ENCODE peak calls at places on chromosome 20, in seven cellular contexts. I is aorta, L is HL-60, R is upper lobe of left lung, W is IMR-90, Q is AG04450, D is right cardiac atrium. T is an unnamed sample.

GRCh38 chr20:37564388-37565133 is 36.9 kb upstream of the BLCAP start:
- DNase-seq in I (peak), D (peak), L (no peak), R (peak), Q (no peak), W (no peak), T (peak)

GRCh38 chr20:32829291-32830005 is 9.7 kb downstream of the MAPRE1 start:
- DNase-seq in D (no peak), R (no peak), L (no peak), Q (no peak), I (no peak), W (peak), T (no peak)

GRCh38 chr20:24502184-24502583 is 32.8 kb downstream of the SYNDIG1 start:
- DNase-seq in D (no peak), L (no peak), I (peak), W (peak), R (no peak), Q (no peak), T (no peak)

GRCh38 chr20:44167736-44168135 is 19.3 kb downstream of the JPH2 start:
- DNase-seq in D (no peak), W (no peak), R (no peak), L (no peak), Q (no peak), I (no peak), T (no peak)

GRCh38 chr20:32191873-32192272 is 15.7 kb downstream of the PLAGL2 start:
- DNase-seq in I (no peak), W (peak), R (no peak), D (no peak), Q (no peak), L (no peak), T (no peak)

GRCh38 chr20:41028359-41029149 is at the start of gene TOP1:
- DNase-seq in Q (peak), L (peak), I (peak), W (peak), R (peak), D (peak), T (peak)

GRCh38 chr20:3119044-3119443 is 34.5 kb upstream of the AVP start:
- DNase-seq in R (no peak), Q (no peak), W (no peak), I (no peak), D (no peak), L (no peak), T (no peak)

GRCh38 chr20:21522479-21523397 is 8.9 kb upstream of the NKX2-2 start:
- DNase-seq in L (no peak), Q (no peak), W (no peak), D (no peak), I (no peak), R (peak), T (no peak)

GRCh38 chr20:62755817-62756724 is 40.2 kb upstream of the MRGBP start:
- DNase-seq in Q (no peak), D (peak), I (no peak), R (no peak), W (no peak), L (no peak), T (peak)

DNA sequence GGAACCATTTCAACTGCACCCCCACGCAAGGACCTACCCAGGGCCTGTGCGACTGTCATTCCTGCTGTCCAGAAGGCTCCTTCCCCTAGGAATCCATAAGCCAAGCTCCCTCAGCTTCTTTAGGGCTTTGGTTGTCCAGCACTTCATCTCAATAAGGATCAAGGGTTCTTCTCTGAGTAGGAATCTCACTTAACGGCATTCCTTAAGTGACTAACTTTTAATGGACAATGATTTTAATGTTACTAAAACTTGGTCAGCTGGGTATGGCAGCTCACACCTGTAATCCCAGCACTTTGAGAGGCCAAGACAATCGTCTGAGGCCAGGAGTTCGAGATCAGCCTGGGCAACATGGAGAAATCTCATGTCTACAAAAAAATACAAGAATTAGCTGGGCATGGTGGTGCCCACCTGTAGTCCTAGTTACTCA is 13.4 kb downstream of the UBE2V1 start:
- DNase-seq in W (no peak), I (no peak), D (no peak), R (no peak), L (no peak), Q (no peak), T (no peak)
- H3K27ac ChIP-seq in W (peak), I (no peak), D (peak), R (peak), L (no peak), Q (no peak), T (peak)

DNA sequence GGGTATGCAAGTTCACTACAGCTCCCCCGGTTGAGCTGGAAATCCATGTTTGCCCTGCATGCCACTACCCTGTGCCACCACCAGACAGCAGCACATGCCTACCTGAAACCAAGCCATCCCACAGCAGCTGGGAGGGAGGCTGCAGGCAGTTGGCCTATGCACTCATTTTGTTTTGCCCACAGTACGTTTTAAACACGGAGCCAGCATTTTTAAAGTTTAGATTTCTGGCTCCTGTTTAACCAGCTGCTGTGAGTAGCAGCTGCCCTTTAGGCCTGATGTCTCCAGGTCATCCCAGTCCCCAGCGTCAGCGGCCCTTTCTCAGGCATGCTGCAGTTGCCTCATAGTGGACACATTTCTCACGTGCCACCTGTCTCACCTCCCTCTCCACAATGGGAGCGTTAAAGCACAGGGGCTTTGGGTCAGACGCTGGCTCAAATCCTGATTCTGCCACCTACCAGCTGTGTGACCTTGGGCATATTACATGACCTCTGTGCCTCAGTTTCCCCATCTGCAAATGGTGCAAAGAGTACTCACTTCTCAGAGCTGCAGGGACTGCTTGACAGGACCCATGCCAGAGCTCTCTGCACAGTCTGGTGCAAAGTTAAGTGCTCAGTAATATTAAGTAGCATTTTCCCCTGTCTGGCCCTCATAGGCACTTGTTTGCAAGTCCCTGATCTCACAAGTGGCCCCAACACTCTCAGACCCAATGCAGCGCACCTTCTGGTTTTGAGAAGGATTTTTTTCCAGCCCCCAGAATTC is 8.2 kb upstream of the UBE2V1 start:
- DNase-seq in I (no peak), L (no peak), D (peak), W (peak), Q (peak), R (no peak), T (peak)
- H3K27ac ChIP-seq in I (no peak), L (no peak), D (no peak), W (no peak), Q (no peak), R (peak), T (peak)

DNA sequence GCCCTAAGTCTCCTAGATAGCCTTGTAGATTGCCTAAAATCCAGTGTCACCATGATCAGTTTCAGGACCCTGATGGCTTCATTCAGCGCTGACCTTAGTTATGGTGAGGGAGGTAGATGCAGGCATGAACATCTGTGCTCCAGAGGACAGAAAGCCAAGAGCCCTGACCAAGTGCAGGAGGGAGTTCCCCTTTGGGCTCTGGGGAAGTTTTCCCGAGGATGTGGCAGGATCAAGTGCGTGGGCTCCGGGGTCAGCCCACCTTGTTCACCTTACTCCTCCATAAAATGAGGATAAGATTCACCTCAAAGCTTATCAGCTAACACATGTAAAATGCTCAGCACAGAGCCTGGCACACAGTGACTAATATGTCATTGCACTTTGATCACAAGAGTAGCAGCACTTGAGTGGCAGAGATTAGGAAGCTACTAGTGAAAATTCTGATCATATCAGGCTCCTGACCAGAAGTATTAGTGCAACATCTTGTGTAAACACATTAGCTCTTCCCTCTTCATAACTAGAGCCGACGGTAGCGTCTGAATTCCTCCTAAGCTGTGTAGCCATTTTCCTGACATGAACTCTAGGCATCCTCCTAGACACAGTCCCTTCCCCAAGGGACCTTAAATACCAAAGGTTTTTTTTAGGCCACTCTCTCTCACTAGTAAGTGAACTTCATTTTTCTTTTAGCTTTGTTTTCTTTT is 125.2 kb downstream of the SULF2 start:
- DNase-seq in L (no peak), I (no peak), D (no peak), R (no peak), Q (no peak), W (no peak), T (no peak)
- H3K27ac ChIP-seq in L (no peak), I (no peak), D (no peak), R (no peak), Q (no peak), W (no peak), T (no peak)

GRCh38 chr20:38827770-38828281 is 22.3 kb downstream of the PPP1R16B start:
- DNase-seq in I (no peak), W (no peak), R (no peak), Q (no peak), L (no peak), D (no peak), T (no peak)

GRCh38 chr20:38825901-38826625 is 20.6 kb downstream of the PPP1R16B start:
- DNase-seq in L (no peak), I (no peak), Q (peak), D (no peak), W (peak), R (no peak), T (no peak)

GRCh38 chr20:38828514-38829295 is 23.2 kb downstream of the PPP1R16B start:
- DNase-seq in Q (no peak), R (no peak), L (no peak), D (no peak), W (no peak), I (no peak), T (no peak)

GRCh38 chr20:38829296-38829875 is 23.9 kb downstream of the PPP1R16B start:
- DNase-seq in W (no peak), D (peak), I (no peak), L (no peak), R (no peak), Q (no peak), T (no peak)

GRCh38 chr20:38825571-38825900 is 20.0 kb downstream of the PPP1R16B start:
- DNase-seq in I (no peak), L (no peak), W (no peak), D (no peak), R (no peak), Q (no peak), T (no peak)
- H3K27ac ChIP-seq in I (no peak), L (no peak), W (no peak), D (no peak), R (peak), Q (no peak), T (no peak)

GRCh38 chr20:50958733-50959542 is at the start of gene MOCS3:
- DNase-seq in W (peak), R (peak), L (peak), I (peak), Q (peak), D (peak), T (peak)

GRCh38 chr20:50959543-50960126 is 1.0 kb downstream of the MOCS3 start:
- DNase-seq in R (no peak), I (no peak), W (no peak), D (no peak), L (no peak), Q (no peak), T (peak)

GRCh38 chr20:50957798-50958732 is at the start of gene DPM1:
- DNase-seq in L (peak), D (peak), I (peak), R (peak), W (peak), Q (peak), T (peak)

GRCh38 chr20:50953821-50954220 is 4.5 kb downstream of the DPM1 start:
- DNase-seq in L (no peak), W (no peak), D (no peak), Q (no peak), I (no peak), R (no peak), T (no peak)

DNA sequence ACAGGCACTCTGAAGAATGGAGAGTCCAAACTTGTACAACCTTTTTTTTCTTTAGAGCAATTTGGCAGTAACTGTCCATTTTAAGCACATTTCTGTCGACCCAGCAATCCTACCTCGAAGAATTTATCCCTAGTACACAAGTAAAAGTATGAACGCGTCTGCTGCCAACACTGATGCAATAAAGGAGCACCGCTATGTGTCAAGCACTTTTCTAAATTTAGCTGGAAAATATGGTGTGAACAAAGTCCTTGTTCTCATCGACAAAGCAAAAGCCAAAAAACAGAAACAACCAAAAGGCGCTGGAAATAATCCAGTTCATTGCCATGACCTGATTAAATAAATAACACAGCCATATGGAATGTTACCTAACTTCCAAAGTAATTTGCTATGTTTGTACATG is 1.1 kb downstream of the DPM1 start:
- DNase-seq in I (no peak), D (no peak), Q (no peak), W (no peak), L (peak), R (no peak), T (no peak)
- H3K27ac ChIP-seq in I (no peak), D (no peak), Q (no peak), W (no peak), L (peak), R (no peak), T (peak)

DNA sequence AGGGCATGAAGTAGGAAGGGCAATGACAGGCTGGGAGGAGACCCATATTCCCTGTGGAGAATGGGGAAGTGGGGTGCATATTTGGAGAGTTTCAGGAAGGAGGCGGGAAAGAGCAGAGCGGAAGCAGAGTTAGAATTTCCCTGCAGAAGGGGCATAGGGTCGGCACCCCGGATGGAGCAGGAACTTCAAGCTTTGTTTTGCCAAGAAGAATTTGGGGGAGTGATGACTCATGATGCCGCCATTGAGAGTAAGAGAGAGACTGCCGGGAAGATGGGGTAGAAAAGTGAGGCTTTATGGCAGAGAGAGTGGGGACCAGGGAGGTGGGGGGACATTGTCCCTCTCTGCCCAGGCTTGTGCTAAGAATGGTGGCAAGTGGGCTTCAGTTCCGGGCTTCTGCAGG is 50.3 kb upstream of the EPB41L1 start:
- DNase-seq in I (no peak), L (no peak), Q (no peak), R (no peak), D (no peak), W (no peak), T (no peak)
- H3K27ac ChIP-seq in I (no peak), L (no peak), Q (no peak), R (no peak), D (no peak), W (no peak), T (no peak)

T was measured in lower lobe of right lung.